ENCODE peak calls at places on chromosome 1, in seven cellular contexts. Y is RWPE2, I is endodermal cell, B is transverse colon, L is cardiac muscle cell, J is MM.1S, D is colonic mucosa. T is an unnamed sample.

GRCh38 chr1:208288495-208288894 is 44.3 kb upstream of the PLXNA2 start:
- DNase-seq in L (no peak), I (no peak), D (no peak), B (no peak), J (no peak), Y (no peak), T (no peak)

GRCh38 chr1:59229138-59229537 is 67.8 kb upstream of the FGGY start:
- DNase-seq in L (peak; percentile 62), D (no peak), J (no peak), Y (no peak), B (no peak), I (no peak), T (no peak)

GRCh38 chr1:9426291-9426711 is 113.0 kb upstream of the SLC25A33 start:
- DNase-seq in Y (no peak), I (no peak), D (peak; percentile 46), J (peak; percentile 98), L (peak; percentile 22), B (peak; percentile 75), T (no peak)

GRCh38 chr1:67194209-67194863 is 28.1 kb downstream of the IL23R start:
- DNase-seq in D (no peak), Y (no peak), B (no peak), L (no peak), I (no peak), J (peak; percentile 26), T (no peak)

GRCh38 chr1:31877544-31877943 is 60.6 kb downstream of the PTP4A2 start:
- DNase-seq in Y (no peak), D (no peak), I (no peak), J (no peak), B (no peak), L (no peak), T (no peak)

GRCh38 chr1:2526824-2527552 is 592 bp upstream of the PANK4 start:
- DNase-seq in D (peak; percentile 49), J (no peak), Y (no peak), B (peak; percentile 49), I (peak; percentile 61), L (peak; percentile 27), T (no peak)

GRCh38 chr1:97832490-97832889 is 88.3 kb downstream of the DPYD start:
- DNase-seq in J (no peak), B (no peak), L (peak; percentile 72), D (no peak), I (no peak), Y (no peak), T (no peak)

GRCh38 chr1:153231800-153232199 is 14.4 kb downstream of the PRR9 start:
- DNase-seq in D (no peak), L (no peak), J (no peak), B (no peak), I (no peak), Y (no peak), T (no peak)

GRCh38 chr1:44012941-44013609 is 18.2 kb downstream of the SLC6A9 start:
- DNase-seq in D (no peak), B (no peak), Y (peak; percentile 47), J (no peak), L (no peak), I (no peak), T (no peak)

GRCh38 chr1:54606096-54606989 is 17.0 kb downstream of the FAM151A start:
- DNase-seq in B (peak; percentile 72), J (no peak), Y (no peak), I (no peak), D (peak; percentile 71), L (no peak), T (no peak)

GRCh38 chr1:212791261-212791675 is 309 bp downstream of the NSL1 start:
- DNase-seq in I (no peak), B (no peak), L (peak; percentile 78), J (no peak), D (no peak), Y (peak; percentile 45), T (no peak)

GRCh38 chr1:184929711-184930202 is 44.6 kb downstream of the NIBAN1 start:
- DNase-seq in B (no peak), D (no peak), L (peak; percentile 43), J (no peak), I (no peak), Y (no peak), T (no peak)

GRCh38 chr1:12434686-12435085 is 183.3 kb downstream of the DHRS3 start:
- DNase-seq in L (peak; percentile 45), Y (no peak), B (no peak), D (no peak), J (no peak), I (no peak), T (no peak)

GRCh38 chr1:225926551-225927113 is 2.6 kb upstream of the PYCR2 start:
- DNase-seq in B (no peak), D (no peak), Y (no peak), J (no peak), I (peak; percentile 44), L (no peak), T (no peak)

GRCh38 chr1:164914208-164914607 is 355.2 kb downstream of the PBX1 start:
- DNase-seq in L (peak; percentile 87), Y (no peak), D (no peak), I (no peak), B (no peak), J (no peak), T (no peak)

GRCh38 chr1:112638109-112638426 is 18.4 kb downstream of the CAPZA1 start:
- DNase-seq in L (no peak), Y (no peak), D (no peak), J (no peak), I (no peak), B (no peak), T (no peak)

GRCh38 chr1:70487910-70488665 is 77.0 kb downstream of the CTH start:
- DNase-seq in I (peak; percentile 87), L (peak; percentile 59), J (peak; percentile 34), Y (no peak), B (peak; percentile 14), D (peak; percentile 27), T (no peak)

GRCh38 chr1:203638076-203638475 is 11.4 kb downstream of the ATP2B4 start:
- DNase-seq in Y (no peak), L (no peak), B (no peak), J (no peak), I (no peak), D (no peak), T (no peak)

GRCh38 chr1:213231795-213232231 is 180.8 kb downstream of the RPS6KC1 start:
- DNase-seq in D (no peak), Y (no peak), B (no peak), J (no peak), L (no peak), I (peak; percentile 82), T (no peak)

GRCh38 chr1:220708929-220709801 is 19.0 kb downstream of the C1orf115 start:
- DNase-seq in J (no peak), I (no peak), D (no peak), L (no peak), Y (no peak), B (peak; percentile 29), T (no peak)

GRCh38 chr1:201366696-201367095 is 10.8 kb downstream of the TNNT2 start:
- DNase-seq in L (no peak), I (no peak), B (no peak), J (no peak), D (no peak), Y (no peak), T (no peak)

GRCh38 chr1:165527673-165528072 is 16.1 kb upstream of the LRRC52 start:
- DNase-seq in D (no peak), I (no peak), Y (no peak), L (no peak), B (no peak), J (no peak), T (no peak)

GRCh38 chr1:89822999-89823628 is 2.3 kb downstream of the LRRC8D start:
- DNase-seq in D (no peak), B (no peak), I (no peak), Y (no peak), L (peak; percentile 86), J (no peak), T (no peak)

GRCh38 chr1:156865865-156866678 is 5.4 kb downstream of the NTRK1 start:
- DNase-seq in B (no peak), J (no peak), Y (no peak), L (no peak), D (no peak), I (no peak), T (no peak)

GRCh38 chr1:156868341-156868740 is 7.7 kb downstream of the NTRK1 start:
- DNase-seq in D (no peak), I (no peak), Y (no peak), L (no peak), J (no peak), B (no peak), T (no peak)

GRCh38 chr1:156865258-156865657 is 4.6 kb downstream of the NTRK1 start:
- DNase-seq in J (no peak), B (no peak), L (no peak), I (no peak), D (no peak), Y (no peak), T (no peak)

GRCh38 chr1:156864796-156865195 is 4.1 kb downstream of the NTRK1 start:
- DNase-seq in D (no peak), I (no peak), J (no peak), Y (no peak), L (no peak), B (no peak), T (no peak)

DNA sequence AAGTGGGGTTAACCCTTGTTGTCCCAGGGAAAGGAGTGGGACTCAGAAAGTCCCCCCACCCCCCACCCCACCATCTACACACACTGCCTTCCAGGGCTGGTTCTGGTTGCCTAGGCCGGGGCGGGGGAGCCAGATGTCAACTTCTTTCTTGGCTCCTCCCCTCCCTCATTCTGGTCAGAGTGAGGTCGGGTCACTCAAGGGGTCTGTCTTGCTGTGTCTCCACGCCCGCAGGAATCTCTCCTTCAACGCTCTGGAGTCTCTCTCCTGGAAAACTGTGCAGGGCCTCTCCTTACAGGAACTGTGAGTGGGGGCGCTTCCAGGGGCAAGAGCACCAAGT is 6.0 kb downstream of the NTRK1 start:
- DNase-seq in B (no peak), Y (no peak), I (no peak), L (no peak), J (no peak), D (no peak), T (no peak)
- H3K4me3 ChIP-seq in B (no peak overlapping the region), Y (no peak overlapping the region), I (no peak overlapping the region), L (no peak overlapping the region), J (no peak overlapping the region), D (no peak overlapping the region), T (no peak overlapping the region)

DNA sequence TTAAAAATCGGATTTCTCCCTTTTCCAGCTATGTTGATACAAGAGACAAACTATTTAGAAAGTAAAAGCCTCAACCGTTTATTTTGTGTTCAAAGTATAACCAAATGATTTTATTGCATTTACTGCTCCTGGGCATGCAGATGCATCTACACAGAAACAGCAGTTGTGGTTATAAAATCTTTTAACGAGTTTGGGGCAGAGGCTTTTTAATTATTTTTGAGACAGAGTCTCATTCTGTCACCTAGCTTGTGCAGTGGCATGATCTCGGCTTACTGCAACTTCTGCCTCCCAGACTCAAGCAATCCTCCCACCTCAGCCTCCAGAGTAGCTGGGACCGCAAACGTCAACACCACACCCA is 33.6 kb downstream of the ZNF496 start:
- DNase-seq in L (no peak), Y (no peak), D (no peak), J (no peak), B (no peak), I (no peak), T (no peak)
- H3K36me3 ChIP-seq in L (peaks cover 5% of the 10 kb centered on the region), Y (peaks cover 3% of the 10 kb centered on the region), D (no peaks in the 10 kb centered on the region), J (no peaks in the 10 kb centered on the region), B (no peaks in the 10 kb centered on the region), I (peaks cover 52% of the 10 kb centered on the region), T (peaks cover 13% of the 10 kb centered on the region)

GRCh38 chr1:116906812-116907211 is 2.9 kb upstream of the PTGFRN start:
- DNase-seq in Y (peak; percentile 80), J (no peak), I (no peak), L (no peak), D (no peak), B (no peak), T (no peak)
- TF ChIP-seq CTCF in Y (no peak), J (no peak), I (no peak), L (no peak), D (no peak), B (no peak), T (no peak)

GRCh38 chr1:150971583-150972416 is 2.8 kb downstream of the CERS2 start:
- DNase-seq in J (no peak), L (no peak), Y (no peak), D (no peak), I (peak; percentile 81), B (no peak), T (peak; percentile 42)
- H3K4me3 ChIP-seq in J (no peak overlapping the region), L (peak overlapping the region; percentile 5), Y (no peak overlapping the region), D (peak overlapping the region; percentile 83), I (peak overlapping the region; percentile 81), B (no peak overlapping the region), T (peak overlapping the region; percentile 84)

T was measured in lung.